ENCODE peak calls at places on chromosomes 3 and 15, in four cellular contexts. V, Q, H and K are unnamed samples.

GRCh38 chr15:41862515-41863116 is 24.0 kb downstream of the PLA2G4B start:
- DNase-seq in H (no peak), V (no peak), Q (peak; percentile 20), K (peak; percentile 9)

GRCh38 chr3:119677641-119677934 is 382 bp upstream of the COX17 start:
- DNase-seq in Q (no peak), H (no peak), V (no peak), K (no peak)

GRCh38 chr15:75810874-75811498 is 32.3 kb upstream of the UBE2Q2 start:
- DNase-seq in Q (no peak), V (no peak), H (no peak), K (no peak)

GRCh38 chr3:106688463-106688862 is 688.8 kb upstream of the CCDC54 start:
- DNase-seq in V (peak; percentile 94), Q (peak; percentile 47), H (no peak), K (peak; percentile 94)

GRCh38 chr3:189297957-189298356 is 126.2 kb downstream of the TPRG1 start:
- DNase-seq in V (no peak), Q (no peak), H (no peak), K (peak; percentile 79)

GRCh38 chr15:61653110-61653509 is 407.1 kb downstream of the VPS13C start:
- DNase-seq in Q (no peak), H (no peak), V (no peak), K (no peak)

GRCh38 chr3:32553459-32553858 is 17.2 kb downstream of the DYNC1LI1 start:
- DNase-seq in H (no peak), V (no peak), Q (no peak), K (no peak)

GRCh38 chr3:111246967-111247760 is 175.5 kb downstream of the NECTIN3 start:
- DNase-seq in H (no peak), Q (peak; percentile 24), V (peak; percentile 90), K (peak; percentile 57)

GRCh38 chr3:195801251-195802183 is 10.2 kb downstream of the MUC4 start:
- DNase-seq in Q (no peak), H (no peak), V (no peak), K (no peak)

GRCh38 chr3:176631175-176631574 is 566.1 kb downstream of the TBL1XR1 start:
- DNase-seq in V (peak; percentile 11), Q (no peak), H (no peak), K (no peak)

GRCh38 chr3:193812078-193812725 is 219.2 kb downstream of the OPA1 start:
- DNase-seq in H (no peak), Q (no peak), V (no peak), K (no peak)

GRCh38 chr3:9088431-9089353 is 125.4 kb upstream of the RAD18 start:
- DNase-seq in V (peak; percentile 26), H (no peak), Q (no peak), K (peak; percentile 71)

GRCh38 chr3:66210687-66211295 is 10.0 kb upstream of the SLC25A26 start:
- DNase-seq in H (no peak), V (no peak), Q (no peak), K (no peak)

DNA sequence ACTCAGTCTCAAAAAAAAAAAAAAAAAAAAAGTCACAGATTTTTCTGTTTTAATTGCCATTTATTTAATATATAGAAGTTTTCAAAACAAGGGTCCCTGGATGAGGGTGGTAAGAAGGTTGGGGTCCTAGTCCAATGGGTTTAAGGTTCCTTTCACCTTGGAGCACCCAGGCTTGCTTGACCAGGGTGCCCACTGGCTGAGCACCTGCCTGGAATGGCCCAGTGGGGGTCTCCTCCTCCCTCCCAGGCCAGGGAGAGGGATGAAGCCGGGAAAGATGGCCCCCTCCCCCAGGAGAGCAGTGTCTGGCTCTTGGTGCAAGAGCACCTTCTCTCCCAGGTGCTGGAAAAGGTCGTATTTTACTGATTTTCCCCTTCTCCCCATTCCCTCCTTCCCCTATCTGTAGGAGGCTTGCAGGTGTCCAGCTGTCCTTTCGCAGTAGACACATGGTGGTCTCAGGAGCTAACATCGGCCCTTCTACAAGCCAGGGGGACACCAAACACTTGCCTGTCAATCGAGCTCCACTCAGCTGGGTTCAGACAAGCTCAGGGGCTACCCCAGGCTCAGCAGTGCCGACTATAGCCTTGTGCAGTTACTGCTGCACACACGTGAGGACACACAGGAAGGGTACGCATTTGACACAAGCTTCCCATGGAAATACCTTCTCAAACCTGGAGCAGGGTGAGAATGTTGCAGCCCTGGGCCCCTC is 112.3 kb upstream of the KLF13 start:
- DNase-seq in H (no peak), Q (no peak), V (no peak), K (no peak)
- H3K4me3 ChIP-seq in H (no peak overlapping the region), Q (peak overlapping the region; percentile 68), V (no peak overlapping the region), K (no peak overlapping the region)

GRCh38 chr15:96359772-96360498 is 29.4 kb downstream of the NR2F2 start:
- DNase-seq in Q (no peak), V (peak; percentile 50), H (peak; percentile 60), K (no peak)

GRCh38 chr15:96360581-96361308 is 30.2 kb downstream of the NR2F2 start:
- DNase-seq in H (peak; percentile 8), V (no peak), Q (no peak), K (no peak)

GRCh38 chr15:96362759-96363678 is 32.5 kb downstream of the NR2F2 start:
- DNase-seq in Q (no peak), H (no peak), V (no peak), K (no peak)

GRCh38 chr15:96362001-96362758 is 31.7 kb downstream of the NR2F2 start:
- DNase-seq in H (no peak), Q (no peak), V (no peak), K (no peak)

DNA sequence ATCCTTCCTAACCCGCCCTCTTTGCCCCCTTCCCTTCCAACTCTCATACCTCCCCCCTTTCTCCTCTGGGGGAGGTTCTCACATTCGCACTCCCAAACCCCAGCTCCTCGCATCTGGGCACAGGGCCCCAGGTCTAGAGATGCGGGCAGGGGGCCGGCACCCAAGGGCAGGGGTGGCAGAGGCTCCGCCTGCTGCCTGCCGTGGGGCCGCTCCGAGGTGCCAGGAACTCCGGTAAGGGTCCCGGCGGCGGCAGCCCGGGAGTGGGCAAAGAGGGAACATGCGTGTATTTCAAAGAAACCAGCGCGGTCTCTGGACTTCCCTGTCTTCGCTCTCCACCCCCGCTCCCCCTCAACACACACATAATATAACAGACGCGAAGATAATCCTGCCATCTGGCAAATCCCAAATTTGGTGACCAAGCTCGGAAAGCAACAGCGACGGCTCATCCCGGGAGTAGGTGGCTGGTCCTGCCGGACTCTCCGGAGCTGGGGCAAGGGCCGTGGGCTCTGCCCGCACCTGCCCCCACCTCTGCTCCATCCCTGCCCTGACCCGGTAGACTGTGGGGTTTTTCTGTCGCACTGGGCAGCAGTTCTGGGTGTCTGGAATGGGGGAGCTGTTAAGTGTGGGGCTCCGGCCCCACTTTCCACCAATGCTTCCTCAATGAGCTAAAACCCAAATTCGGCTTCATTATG is 31.0 kb downstream of the NR2F2 start:
- DNase-seq in Q (no peak), H (no peak), V (no peak), K (no peak)
- TF ChIP-seq EZH2 in Q (no peak), H (no peak), V (no peak), K (no peak)

DNA sequence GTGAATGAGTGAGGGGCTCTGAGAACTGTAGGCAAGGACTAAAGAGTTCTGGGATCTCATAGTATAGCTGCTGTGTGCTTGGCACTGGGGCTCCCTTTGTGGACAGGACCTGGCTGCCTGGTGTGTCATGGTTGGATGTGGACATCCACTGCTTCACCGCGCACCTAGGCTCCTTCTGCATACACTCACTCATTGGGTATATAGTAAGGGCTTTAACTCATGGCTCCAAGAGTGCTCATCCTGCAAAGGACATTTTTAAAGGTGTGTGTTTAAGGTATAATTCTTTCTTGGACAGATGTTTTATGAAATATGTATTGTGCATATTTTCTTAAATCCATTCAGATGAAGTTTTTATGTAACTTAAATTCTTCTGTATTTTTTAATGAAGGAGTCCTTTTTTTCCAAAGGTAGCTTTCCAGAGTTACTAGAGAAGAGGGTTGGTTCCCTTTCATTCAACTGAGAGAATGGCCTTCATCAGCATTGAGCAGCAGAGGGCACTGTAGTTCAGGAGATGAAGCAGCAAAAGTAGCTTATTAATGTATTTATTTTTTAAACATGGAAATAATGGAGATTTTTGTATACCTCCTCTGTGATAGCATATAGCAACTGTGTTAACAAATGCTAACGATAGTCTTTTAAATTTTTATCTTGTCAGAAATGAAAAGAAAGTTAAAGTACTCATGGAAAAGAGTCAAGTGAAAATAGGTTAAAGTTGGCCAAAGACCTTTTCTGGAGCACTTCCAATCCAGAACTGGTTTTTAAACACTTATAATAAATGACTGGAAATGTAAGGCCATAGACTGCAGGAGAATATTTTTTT is 25.2 kb downstream of the OXNAD1 start:
- DNase-seq in H (peak; percentile 70), Q (peak; percentile 37), V (peak; percentile 77), K (peak; percentile 73)
- H3K4me3 ChIP-seq in H (no peak overlapping the region), Q (no peak overlapping the region), V (no peak overlapping the region), K (no peak overlapping the region)

GRCh38 chr3:125957674-125958510 is 11.1 kb upstream of the ROPN1B start:
- DNase-seq in V (no peak), H (no peak), Q (no peak), K (no peak)
- TF ChIP-seq EZH2 in V (peak; percentile 63), H (no peak), Q (no peak), K (no peak)

DNA sequence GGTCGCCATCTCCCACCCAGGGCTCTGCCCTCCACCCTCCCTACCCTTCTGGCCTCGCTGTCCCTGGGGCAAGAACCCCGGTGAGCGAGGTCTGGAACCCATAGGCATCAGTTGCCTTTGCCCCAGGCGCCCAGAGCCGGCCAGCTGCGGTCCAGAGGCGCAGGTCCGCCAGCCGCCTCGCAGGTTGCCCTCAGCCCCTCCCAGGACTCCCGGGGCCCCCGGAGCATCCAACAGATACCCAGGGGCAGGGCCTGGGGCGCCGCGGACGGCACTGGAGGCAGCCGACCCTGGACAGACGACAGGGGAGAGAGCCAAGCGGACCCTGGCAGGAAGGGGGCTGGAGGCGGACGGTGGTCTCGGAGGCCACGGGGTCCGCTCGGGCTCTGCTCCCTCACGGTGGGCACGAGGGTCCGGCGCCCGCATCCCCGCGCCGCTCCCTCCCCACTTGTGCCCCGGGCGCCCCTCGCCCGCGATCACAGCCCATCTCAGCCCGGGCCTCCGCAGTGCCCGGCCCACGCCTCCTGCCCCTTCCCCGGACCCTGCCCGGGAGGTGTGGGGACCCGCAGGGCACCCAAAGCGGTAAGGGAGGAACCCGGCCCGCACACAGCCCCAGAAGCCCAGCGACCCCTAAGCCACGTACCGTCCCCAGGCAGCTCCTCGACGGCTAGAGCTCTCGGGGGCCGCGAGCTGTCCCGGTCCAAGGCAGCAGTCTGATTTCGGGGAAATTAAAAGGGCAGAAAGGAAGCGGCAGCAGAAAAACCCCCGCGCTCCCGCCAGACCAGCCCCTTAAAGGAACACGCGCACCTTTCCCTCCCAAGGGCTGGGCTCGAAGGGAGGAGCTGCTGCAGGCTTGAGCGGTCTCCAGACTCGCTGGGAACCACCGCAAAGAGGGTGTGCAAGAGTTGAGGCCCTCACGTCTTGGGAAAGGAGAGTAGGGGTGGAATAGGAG is at the start of gene HAPLN3:
- DNase-seq in Q (no peak), V (peak; percentile 62), H (peak; percentile 52), K (no peak)
- H3K4me3 ChIP-seq in Q (peak within 1 kb of the TSS; percentile 48), V (peak within 1 kb of the TSS; percentile 72), H (peak within 1 kb of the TSS; percentile 44), K (no peak within 1 kb of the TSS)

GRCh38 chr3:5499404-5499803 is 311.9 kb downstream of the EDEM1 start:
- DNase-seq in H (no peak), Q (no peak), V (no peak), K (no peak)

GRCh38 chr3:5498981-5499380 is 311.5 kb downstream of the EDEM1 start:
- DNase-seq in V (no peak), Q (no peak), H (no peak), K (no peak)

GRCh38 chr3:5489536-5489935 is 302.0 kb downstream of the EDEM1 start:
- DNase-seq in H (no peak), Q (no peak), V (no peak), K (no peak)

GRCh38 chr3:5497497-5497896 is 310.0 kb downstream of the EDEM1 start:
- DNase-seq in V (no peak), Q (no peak), H (no peak), K (no peak)

GRCh38 chr3:5494913-5495519 is 307.5 kb downstream of the EDEM1 start:
- DNase-seq in Q (no peak), H (no peak), V (no peak), K (no peak)
- TF ChIP-seq EZH2 in Q (no peak), H (no peak), V (no peak), K (no peak)